ENCODE peak calls at places on chromosomes 6 and 20, in six cellular contexts. S, K, N, F, D and U are unnamed samples.

GRCh38 chr20:21661488-21662055 is 43.9 kb upstream of the PAX1 start:
- DNase-seq in S (no peak), N (no peak), D (no peak), K (no peak), F (no peak), U (no peak)

GRCh38 chr6:133214267-133214666 is 26.9 kb upstream of the EYA4 start:
- DNase-seq in S (no peak), F (no peak), D (no peak), N (no peak), K (no peak), U (no peak)

GRCh38 chr20:47493175-47493953 is 8.3 kb upstream of the NCOA3 start:
- DNase-seq in K (no peak), D (peak; percentile 24), F (peak; percentile 83), N (peak; percentile 55), S (no peak), U (no peak)

GRCh38 chr6:107606407-107606806 is 116.5 kb downstream of the SOBP start:
- DNase-seq in F (no peak), N (no peak), S (no peak), D (no peak), K (no peak), U (no peak)

GRCh38 chr20:37360515-37361115 is 14.7 kb downstream of the SRC start:
- DNase-seq in D (no peak), S (no peak), F (no peak), N (no peak), K (no peak), U (no peak)

GRCh38 chr20:4507288-4507719 is 214.4 kb upstream of the PRND start:
- DNase-seq in F (peak; percentile 92), D (no peak), K (no peak), N (no peak), S (no peak), U (no peak)

GRCh38 chr6:43698584-43699349 is 11.2 kb upstream of the MRPS18A start:
- DNase-seq in F (peak; percentile 48), K (no peak), S (no peak), D (peak; percentile 28), N (no peak), U (no peak)

GRCh38 chr6:46044876-46045617 is 29.4 kb upstream of the CLIC5 start:
- DNase-seq in N (no peak), D (peak; percentile 66), F (peak; percentile 88), K (no peak), S (no peak), U (no peak)

GRCh38 chr6:44670146-44670545 is 282.6 kb downstream of the CDC5L start:
- DNase-seq in F (no peak), K (no peak), D (no peak), N (no peak), S (no peak), U (no peak)

GRCh38 chr6:3766219-3766618 is 14.7 kb upstream of the PXDC1 start:
- DNase-seq in S (no peak), K (no peak), D (no peak), N (no peak), F (no peak), U (no peak)

GRCh38 chr6:21955196-21955595 is 341.6 kb downstream of the PRL start:
- DNase-seq in S (no peak), N (no peak), D (no peak), F (no peak), K (no peak), U (no peak)

GRCh38 chr6:119495230-119495683 is 145.7 kb upstream of the MAN1A1 start:
- DNase-seq in K (no peak), D (no peak), F (no peak), S (no peak), N (no peak), U (no peak)

GRCh38 chr6:138645976-138646640 is 127.5 kb upstream of the CCDC28A start:
- DNase-seq in N (no peak), K (no peak), D (no peak), F (peak; percentile 75), S (no peak), U (no peak)

GRCh38 chr6:36130672-36131516 is 581 bp downstream of the MAPK13 start:
- DNase-seq in D (no peak), N (peak; percentile 48), K (no peak), F (peak; percentile 18), S (peak; percentile 26), U (peak; percentile 26)

GRCh38 chr20:45229264-45230056 is 8.3 kb downstream of the SEMG2 start:
- DNase-seq in D (no peak), N (peak; percentile 22), S (no peak), F (no peak), K (no peak), U (no peak)